ENCODE peak calls at places on chromosomes 11 and 22, in eight cellular contexts. L, T, O, D, F, H, M and Q are unnamed samples.

GRCh38 chr22:27991586-27992293 is 72.7 kb upstream of the PITPNB start:
- DNase-seq in L (peak), T (no peak), O (no peak), D (no peak), F (no peak), H (no peak), M (no peak), Q (no peak)

GRCh38 chr11:117814766-117815261 is 9.7 kb downstream of the FXYD2 start:
- DNase-seq in L (peak), T (peak), O (peak), D (no peak), F (peak), H (peak), M (no peak), Q (no peak)

GRCh38 chr22:36763576-36763975 is 12.3 kb downstream of the IFT27 start:
- DNase-seq in L (no peak), T (no peak), O (no peak), D (no peak), F (no peak), H (no peak), M (no peak), Q (no peak)

GRCh38 chr22:43331064-43331435 is 12.1 kb downstream of the SCUBE1 start:
- DNase-seq in L (peak), T (no peak), O (no peak), D (no peak), F (no peak), H (no peak), M (no peak), Q (no peak)

GRCh38 chr11:11916981-11917399 is 75.2 kb downstream of the USP47 start:
- DNase-seq in L (peak), T (no peak), O (no peak), D (peak), F (no peak), H (no peak), M (peak), Q (no peak)

GRCh38 chr22:29327089-29327764 is 11.7 kb upstream of the RASL10A start:
- DNase-seq in L (no peak), T (no peak), O (no peak), D (no peak), F (no peak), H (no peak), M (no peak), Q (no peak)

GRCh38 chr11:2390091-2390870 is 10.3 kb upstream of the TSSC4 start:
- DNase-seq in L (no peak), T (no peak), O (no peak), D (no peak), F (no peak), H (no peak), M (no peak), Q (no peak)

GRCh38 chr11:111571829-111572501 is 30.3 kb upstream of the SIK2 start:
- DNase-seq in L (peak), T (no peak), O (no peak), D (peak), F (no peak), H (no peak), M (no peak), Q (no peak)